ENCODE peak calls at places on chromosomes 13 and 19, in nine cellular contexts. T is CD8-positive, alpha-beta T cell; K is heart left ventricle; B is ascending aorta; F is fibroblast of mammary gland; S is WERI-Rb-1; C is HepG2; Q is mesendoderm; G is uterus. D is an unnamed sample.

GRCh38 chr13:33642374-33643065 is 175.4 kb upstream of the RFC3 start:
- DNase-seq in K (peak), G (peak), B (no peak), T (no peak), S (no peak), C (peak), Q (peak), F (peak), D (peak)

GRCh38 chr13:99071666-99072065 is 93.8 kb upstream of the DOCK9 start:
- DNase-seq in C (no peak), Q (no peak), B (no peak), G (no peak), K (no peak), F (no peak), T (no peak), S (no peak), D (no peak)

GRCh38 chr19:741506-742131 is 9.3 kb upstream of the MISP start:
- DNase-seq in G (no peak), S (peak), B (no peak), T (no peak), K (no peak), F (no peak), C (peak), Q (peak), D (no peak)

GRCh38 chr19:22807061-22807835 is 23.3 kb upstream of the ZNF99 start:
- DNase-seq in K (no peak), Q (no peak), F (no peak), S (no peak), C (no peak), G (no peak), B (no peak), T (no peak), D (no peak)

GRCh38 chr19:1904385-1905070 is 671 bp upstream of the ADAT3 start:
- DNase-seq in T (no peak), F (no peak), S (peak), K (no peak), Q (peak), C (no peak), B (no peak), G (peak), D (no peak)

GRCh38 chr13:109977212-109977968 is 191.0 kb upstream of the IRS2 start:
- DNase-seq in B (no peak), S (no peak), G (no peak), C (no peak), K (no peak), T (no peak), Q (no peak), F (no peak), D (no peak)

GRCh38 chr19:2038284-2039081 is 12.6 kb downstream of the MKNK2 start:
- DNase-seq in Q (no peak), B (no peak), S (no peak), G (no peak), T (no peak), C (no peak), F (no peak), K (no peak), D (no peak)

GRCh38 chr13:37492741-37493514 is 105.6 kb downstream of the POSTN start:
- DNase-seq in Q (no peak), B (no peak), G (no peak), F (peak), T (no peak), K (no peak), S (no peak), C (no peak), D (peak)

GRCh38 chr13:48585456-48585840 is 52.6 kb upstream of the RCBTB2 start:
- DNase-seq in G (no peak), C (peak), K (no peak), Q (no peak), B (no peak), S (no peak), F (peak), T (no peak), D (peak)

GRCh38 chr19:17113127-17113785 is 37.7 kb downstream of the MYO9B start:
- DNase-seq in F (no peak), T (no peak), K (no peak), B (no peak), C (no peak), G (no peak), S (no peak), Q (no peak), D (no peak)

GRCh38 chr19:49684251-49684982 is 5.0 kb upstream of the ADM5 start:
- DNase-seq in C (no peak), F (no peak), K (no peak), G (no peak), T (no peak), S (no peak), Q (peak), B (no peak), D (no peak)

GRCh38 chr13:28622286-28622685 is 36.6 kb upstream of the POMP start:
- DNase-seq in T (no peak), G (no peak), C (no peak), K (peak), S (no peak), F (no peak), B (peak), Q (no peak), D (no peak)

GRCh38 chr13:104949840-104950805 is 1585.3 kb downstream of the EFNB2 start:
- DNase-seq in Q (no peak), S (no peak), G (no peak), F (peak), C (no peak), B (no peak), K (no peak), T (no peak), D (peak)

GRCh38 chr13:60213236-60213746 is 49.6 kb upstream of the DIAPH3 start:
- DNase-seq in B (no peak), Q (no peak), S (no peak), F (no peak), K (no peak), G (no peak), T (no peak), C (no peak), D (no peak)

GRCh38 chr13:60211548-60211947 is 47.8 kb upstream of the DIAPH3 start:
- DNase-seq in G (no peak), T (no peak), F (no peak), B (no peak), Q (peak), K (no peak), C (no peak), S (no peak), D (no peak)

GRCh38 chr13:60214213-60215079 is 50.7 kb upstream of the DIAPH3 start:
- DNase-seq in T (no peak), C (no peak), Q (no peak), F (no peak), B (no peak), G (no peak), K (no peak), S (no peak), D (peak)

DNA sequence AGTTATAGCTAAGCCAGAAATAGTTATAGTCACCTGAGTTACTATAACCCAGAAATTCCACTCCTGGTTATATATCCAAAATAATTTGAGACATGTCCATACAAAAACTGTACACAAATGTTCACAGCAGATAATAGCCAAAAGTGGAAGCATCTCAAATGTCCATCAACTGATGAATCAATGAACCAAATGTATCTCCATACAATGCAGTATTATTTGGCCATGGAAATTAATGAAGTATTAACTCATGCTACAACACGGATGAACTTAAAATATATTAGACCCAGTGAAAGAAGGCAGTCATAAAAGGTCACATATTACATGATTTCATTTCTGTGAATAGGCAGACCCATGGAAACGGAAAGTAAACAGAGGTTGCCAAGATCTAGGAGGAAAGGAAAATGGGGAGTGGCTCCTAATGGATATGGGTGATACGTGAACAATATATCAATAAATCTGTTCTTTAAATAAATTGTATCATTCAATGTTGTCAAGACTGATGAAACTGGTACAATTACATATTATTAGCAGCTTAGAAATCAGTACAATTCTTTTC is 46.9 kb upstream of the DIAPH3 start:
- DNase-seq in B (no peak), K (no peak), Q (no peak), S (no peak), G (no peak), C (no peak), F (no peak), T (no peak), D (no peak)
- H3K4me3 ChIP-seq in B (no peak), K (no peak), Q (no peak), S (no peak), G (no peak), C (no peak), F (no peak), T (no peak), D (no peak)

DNA sequence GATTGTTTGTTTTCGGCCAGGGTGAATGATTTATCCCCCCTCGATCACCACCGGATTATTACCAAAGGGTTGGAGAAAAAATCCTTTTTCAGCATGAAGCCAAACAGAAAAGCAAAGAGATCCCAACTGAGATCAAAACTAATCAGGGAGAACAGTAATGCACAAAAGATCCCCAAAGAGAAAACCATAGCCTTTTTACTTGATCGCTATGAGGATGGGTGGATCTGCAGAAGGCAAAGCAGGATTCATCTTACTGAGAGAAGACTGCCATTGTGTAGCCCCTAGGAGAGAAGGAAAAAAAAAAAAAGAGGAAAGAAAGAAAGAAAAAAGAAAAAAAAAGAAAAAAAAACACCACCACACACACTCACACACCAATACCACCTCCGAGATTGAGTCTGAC is at the start of gene FGF14:
- DNase-seq in B (no peak), T (no peak), F (no peak), G (no peak), S (no peak), Q (no peak), C (no peak), K (no peak), D (peak)
- H3K4me3 ChIP-seq in B (peak), T (peak), F (peak), G (peak), S (peak), Q (peak), C (no peak), K (peak), D (peak)

GRCh38 chr13:102401305-102401704 is 543 bp downstream of the FGF14 start:
- DNase-seq in B (no peak), T (no peak), C (no peak), S (no peak), Q (no peak), G (no peak), F (peak), K (no peak), D (no peak)
- H3K4me3 ChIP-seq in B (peak), T (no peak), C (no peak), S (no peak), Q (peak), G (peak), F (peak), K (peak), D (peak)

GRCh38 chr13:63948045-63948444 is 2532.4 kb upstream of the PCDH20 start:
- DNase-seq in S (no peak), K (no peak), T (no peak), G (no peak), Q (no peak), C (peak), B (no peak), F (no peak), D (peak)

GRCh38 chr13:63942372-63942771 is 2526.7 kb upstream of the PCDH20 start:
- DNase-seq in C (no peak), F (peak), Q (no peak), T (no peak), B (no peak), K (no peak), S (no peak), G (no peak), D (peak)

DNA sequence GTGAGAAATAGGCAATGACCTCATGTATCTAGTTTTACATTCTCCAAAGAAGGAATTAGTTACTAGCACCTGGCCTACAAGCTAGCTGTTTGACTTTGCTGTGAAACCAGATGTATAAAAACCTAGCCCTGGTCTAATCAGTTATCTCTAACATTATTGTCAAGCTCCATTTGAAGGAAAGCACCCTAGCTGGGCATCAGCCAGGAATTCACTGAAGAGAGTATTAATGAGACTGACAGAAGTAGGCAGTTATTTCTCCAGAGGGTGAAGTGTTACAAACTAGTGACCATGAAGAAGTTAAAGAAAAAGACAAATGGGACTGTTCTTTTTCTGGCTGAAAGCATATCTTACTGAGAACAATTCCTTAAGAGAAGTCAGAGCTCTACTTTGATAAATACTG is 2529.2 kb upstream of the PCDH20 start:
- DNase-seq in G (no peak), S (no peak), F (no peak), T (no peak), C (no peak), Q (no peak), B (no peak), K (no peak), D (peak)
- H3K4me3 ChIP-seq in G (no peak), S (no peak), F (no peak), T (no peak), C (no peak), Q (no peak), B (no peak), K (no peak), D (no peak)

DNA sequence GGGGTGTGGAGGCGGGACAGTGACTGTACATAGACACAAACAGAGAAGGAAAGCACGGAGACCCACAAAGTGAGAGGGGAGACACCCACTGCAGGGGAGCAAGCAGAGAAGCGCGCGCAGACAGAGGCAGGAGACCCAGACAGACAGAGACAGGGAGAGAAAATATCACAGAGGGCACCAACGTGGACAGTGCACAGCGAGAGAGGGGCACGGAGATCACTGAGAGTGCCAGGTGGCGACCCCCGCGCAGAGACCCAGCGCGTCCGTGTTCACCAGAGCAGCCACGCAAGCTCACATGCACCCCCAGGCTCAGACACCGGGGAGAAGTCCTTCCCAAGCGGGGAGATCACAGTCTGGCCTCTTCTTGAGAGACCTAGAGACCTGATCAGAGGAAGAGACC is 1.4 kb upstream of the CACNG7 start:
- DNase-seq in T (no peak), Q (no peak), B (no peak), S (no peak), G (no peak), F (no peak), K (no peak), C (no peak), D (no peak)
- H3K4me3 ChIP-seq in T (no peak), Q (no peak), B (peak), S (no peak), G (no peak), F (no peak), K (no peak), C (no peak), D (no peak)

DNA sequence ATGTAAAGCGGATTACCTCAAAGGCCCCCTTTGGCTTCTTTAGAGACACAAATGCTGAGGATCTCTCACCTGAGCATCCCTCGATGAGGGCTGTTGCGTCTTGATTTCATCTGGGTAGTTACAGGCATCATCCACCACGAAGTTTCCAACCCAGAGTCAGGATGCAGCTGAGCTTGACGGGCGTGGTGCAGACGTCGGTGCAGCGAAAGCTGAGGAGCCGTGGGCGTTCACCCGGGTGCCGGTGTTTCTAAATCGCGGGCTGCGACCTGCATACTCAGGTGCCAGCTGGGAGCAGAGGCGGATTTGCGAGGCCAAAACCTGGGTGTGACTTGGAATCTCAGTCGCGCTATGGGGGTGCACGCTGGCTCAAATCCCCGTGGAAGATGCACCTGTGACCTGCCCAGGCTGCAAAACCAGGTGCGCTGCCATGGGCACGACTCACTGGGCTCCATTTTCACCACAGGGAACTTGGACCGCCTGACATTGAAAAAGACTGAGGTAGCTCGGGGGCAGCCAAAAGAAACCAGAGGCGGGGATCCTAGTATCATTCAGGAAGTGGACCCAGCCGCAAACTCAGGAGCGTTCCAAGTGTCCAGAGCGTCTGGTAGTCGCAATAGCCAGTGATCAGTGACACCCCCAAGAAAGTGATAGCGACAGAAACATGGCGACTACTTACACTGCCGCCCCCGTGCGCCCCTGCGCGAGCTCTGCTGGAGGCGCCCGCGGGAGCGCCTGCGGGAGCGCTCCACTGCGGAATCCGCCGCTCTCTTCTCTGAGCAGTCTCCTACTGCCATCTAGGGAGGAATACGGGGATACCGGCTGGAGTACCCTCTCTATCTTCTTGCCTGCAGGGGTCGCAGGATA is 36.4 kb upstream of the IGFL4 start:
- DNase-seq in K (no peak), G (peak), C (peak), Q (peak), S (peak), T (no peak), B (no peak), F (peak), D (peak)
- H3K4me3 ChIP-seq in K (no peak), G (no peak), C (peak), Q (no peak), S (peak), T (no peak), B (peak), F (no peak), D (peak)

GRCh38 chr19:5001547-5002131 is 32.7 kb downstream of the KDM4B start:
- DNase-seq in G (no peak), S (peak), T (peak), C (peak), K (no peak), Q (peak), F (peak), B (no peak), D (peak)
- H3K4me3 ChIP-seq in G (no peak), S (no peak), T (no peak), C (no peak), K (no peak), Q (no peak), F (no peak), B (no peak), D (no peak)

GRCh38 chr13:50129065-50129922 is 114.0 kb downstream of the KCNRG start:
- DNase-seq in G (no peak), K (no peak), B (no peak), C (no peak), T (no peak), Q (peak), S (no peak), F (peak), D (no peak)
- H3K4me3 ChIP-seq in G (peak), K (peak), B (peak), C (no peak), T (no peak), Q (no peak), S (no peak), F (peak), D (peak)

GRCh38 chr19:41025871-41026270 is 34.8 kb downstream of the CYP2B6 start:
- DNase-seq in T (no peak), G (no peak), C (no peak), K (no peak), S (no peak), F (no peak), Q (peak), B (no peak), D (no peak)
- H3K4me3 ChIP-seq in T (no peak), G (no peak), C (no peak), K (no peak), S (no peak), F (no peak), Q (no peak), B (no peak), D (no peak)